ENCODE peak calls at places on chromosomes 6 and 20, in seven cellular contexts. X is glutamatergic neuron; Z is EL; C is activated CD8-positive, alpha-beta memory T cell treated with anti-CD3 and anti-CD28 coated beads, Interleukin-2, amount 10 ng/mL, durations not matched to agents 7 days and 5 days; D is NCI-H1092 treated with DMSO at 0.1 percent for 48 hours; Q is HFF-Myc; U is fibroblast of the conjunctiva. I is an unnamed sample.

GRCh38 chr6:7701212-7701834 is 24.6 kb upstream of the BMP6 start:
- DNase-seq in X (no peak), Z (no peak), C (no peak), D (no peak), Q (no peak), U (no peak), I (no peak)

GRCh38 chr6:1439349-1439748 is 50.0 kb downstream of the FOXF2 start:
- DNase-seq in X (no peak), Z (no peak), C (no peak), D (no peak), Q (no peak), U (no peak), I (no peak)

GRCh38 chr6:38638941-38639497 is 710 bp downstream of the BTBD9 start:
- DNase-seq in X (peak), Z (peak), C (peak), D (no peak), Q (no peak), U (no peak), I (no peak)

GRCh38 chr20:47493175-47493953 is 8.3 kb upstream of the NCOA3 start:
- DNase-seq in X (no peak), Z (peak), C (peak), D (peak), Q (peak), U (peak), I (peak)

GRCh38 chr6:73823046-73823735 is 127.2 kb downstream of the CD109 start:
- DNase-seq in X (no peak), Z (no peak), C (no peak), D (peak), Q (no peak), U (no peak), I (no peak)

GRCh38 chr6:14382381-14383236 is 265.0 kb downstream of the CD83 start:
- DNase-seq in X (no peak), Z (no peak), C (no peak), D (no peak), Q (no peak), U (no peak), I (no peak)

GRCh38 chr20:40265872-40266533 is 423.0 kb downstream of the MAFB start:
- DNase-seq in X (peak), Z (peak), C (no peak), D (peak), Q (no peak), U (peak), I (no peak)

GRCh38 chr6:157229219-157229607 is 94.1 kb downstream of the TMEM242 start:
- DNase-seq in X (no peak), Z (no peak), C (no peak), D (peak), Q (no peak), U (no peak), I (no peak)

GRCh38 chr6:63352587-63353281 is 33.0 kb upstream of the LGSN start:
- DNase-seq in X (no peak), Z (no peak), C (peak), D (no peak), Q (no peak), U (peak), I (no peak)

GRCh38 chr20:1330075-1330830 is 1.3 kb upstream of the SDCBP2 start:
- DNase-seq in X (no peak), Z (no peak), C (peak), D (no peak), Q (no peak), U (no peak), I (no peak)

GRCh38 chr6:140817176-140817575 is 1315.5 kb upstream of the GJE1 start:
- DNase-seq in X (no peak), Z (no peak), C (no peak), D (no peak), Q (no peak), U (no peak), I (no peak)

GRCh38 chr20:49270177-49270576 is 7.7 kb downstream of the ZNFX1 start:
- DNase-seq in X (no peak), Z (peak), C (no peak), D (no peak), Q (no peak), U (no peak), I (no peak)

GRCh38 chr20:12970372-12970821 is 38.4 kb upstream of the SPTLC3 start:
- DNase-seq in X (no peak), Z (peak), C (no peak), D (peak), Q (peak), U (peak), I (no peak)

GRCh38 chr20:52593634-52594033 is 378.5 kb upstream of the TSHZ2 start:
- DNase-seq in X (no peak), Z (no peak), C (no peak), D (no peak), Q (peak), U (no peak), I (no peak)

GRCh38 chr20:37316116-37316774 is 26.8 kb downstream of the MANBAL start:
- DNase-seq in X (no peak), Z (no peak), C (peak), D (no peak), Q (no peak), U (no peak), I (no peak)

GRCh38 chr6:33123732-33124524 is 48.1 kb downstream of the HLA-DPB1 start:
- DNase-seq in X (no peak), Z (peak), C (no peak), D (peak), Q (peak), U (no peak), I (no peak)

GRCh38 chr6:73636048-73636447 is 17.7 kb downstream of the SLC17A5 start:
- DNase-seq in X (no peak), Z (no peak), C (no peak), D (no peak), Q (no peak), U (no peak), I (no peak)

GRCh38 chr6:142680308-142680707 is 264.7 kb downstream of the HIVEP2 start:
- DNase-seq in X (no peak), Z (peak), C (peak), D (no peak), Q (no peak), U (no peak), I (no peak)

GRCh38 chr6:137728386-137729349 is 138.4 kb upstream of the TNFAIP3 start:
- DNase-seq in X (no peak), Z (peak), C (no peak), D (no peak), Q (no peak), U (peak), I (no peak)

GRCh38 chr20:62196286-62196685 is 13.5 kb downstream of the MTG2 start:
- DNase-seq in X (no peak), Z (no peak), C (no peak), D (no peak), Q (no peak), U (no peak), I (peak)